ENCODE peak calls at places on chromosomes 7 and 10, in seven cellular contexts. C, J, B, N, Q, X and H are unnamed samples.

GRCh38 chr7:24637021-24637420 is 63.8 kb downstream of the PALS2 start:
- DNase-seq in C (no peak), J (no peak), B (no peak), N (no peak), Q (no peak), X (no peak), H (no peak)

GRCh38 chr7:50584793-50585399 is 19.7 kb upstream of the DDC start:
- DNase-seq in C (no peak), J (no peak), B (no peak), N (peak; percentile 47), Q (no peak), X (no peak), H (no peak)

GRCh38 chr10:73182568-73182967 is 14.6 kb downstream of the FAM149B1 start:
- DNase-seq in C (no peak), J (no peak), B (no peak), N (no peak), Q (peak; percentile 19), X (no peak), H (no peak)

GRCh38 chr7:64558781-64559180 is 4.1 kb downstream of the ZNF680 start:
- DNase-seq in C (no peak), J (no peak), B (no peak), N (no peak), Q (no peak), X (no peak), H (no peak)

GRCh38 chr10:93445097-93445960 is 36.8 kb downstream of the MYOF start:
- DNase-seq in C (peak; percentile 81), J (peak; percentile 94), B (peak; percentile 89), N (peak; percentile 97), Q (peak; percentile 46), X (peak; percentile 97), H (no peak)

GRCh38 chr7:141333459-141333858 is 217.8 kb upstream of the AGK start:
- DNase-seq in C (no peak), J (no peak), B (no peak), N (no peak), Q (no peak), X (no peak), H (no peak)

GRCh38 chr10:49741108-49741995 is 20.8 kb downstream of the OGDHL start:
- DNase-seq in C (no peak), J (no peak), B (no peak), N (no peak), Q (no peak), X (no peak), H (no peak)

GRCh38 chr10:93386496-93387369 is 95.4 kb downstream of the MYOF start:
- DNase-seq in C (peak; percentile 19), J (no peak), B (no peak), N (no peak), Q (no peak), X (no peak), H (no peak)

GRCh38 chr7:41476117-41476803 is 226.6 kb downstream of the INHBA start:
- DNase-seq in C (no peak), J (no peak), B (no peak), N (no peak), Q (no peak), X (no peak), H (no peak)

GRCh38 chr10:3008518-3009195 is 58.7 kb upstream of the PFKP start:
- DNase-seq in C (no peak), J (no peak), B (no peak), N (no peak), Q (no peak), X (no peak), H (no peak)

GRCh38 chr7:155368894-155369600 is 71.4 kb downstream of the INSIG1 start:
- DNase-seq in C (no peak), J (no peak), B (no peak), N (no peak), Q (no peak), X (no peak), H (no peak)

GRCh38 chr7:127874951-127875608 is 156.2 kb downstream of the LRRC4 start:
- DNase-seq in C (no peak), J (no peak), B (no peak), N (no peak), Q (no peak), X (no peak), H (no peak)

GRCh38 chr7:108247646-108248045 is 117.5 kb upstream of the LAMB4 start:
- DNase-seq in C (no peak), J (no peak), B (no peak), N (no peak), Q (no peak), X (no peak), H (no peak)

GRCh38 chr10:125722811-125723210 is 3.3 kb downstream of the EDRF1 start:
- DNase-seq in C (no peak), J (no peak), B (no peak), N (no peak), Q (no peak), X (no peak), H (no peak)

GRCh38 chr10:71888623-71889387 is 37.8 kb upstream of the PSAP start:
- DNase-seq in C (peak; percentile 81), J (peak; percentile 69), B (peak; percentile 78), N (peak; percentile 83), Q (peak; percentile 79), X (peak; percentile 90), H (no peak)

GRCh38 chr7:104230606-104231005 is 22.8 kb upstream of the ORC5 start:
- DNase-seq in C (no peak), J (no peak), B (no peak), N (no peak), Q (peak; percentile 31), X (no peak), H (no peak)

GRCh38 chr7:134905375-134905774 is 80.9 kb upstream of the AGBL3 start:
- DNase-seq in C (peak; percentile 31), J (peak; percentile 51), B (peak; percentile 39), N (peak; percentile 34), Q (peak; percentile 77), X (peak; percentile 88), H (no peak)

DNA sequence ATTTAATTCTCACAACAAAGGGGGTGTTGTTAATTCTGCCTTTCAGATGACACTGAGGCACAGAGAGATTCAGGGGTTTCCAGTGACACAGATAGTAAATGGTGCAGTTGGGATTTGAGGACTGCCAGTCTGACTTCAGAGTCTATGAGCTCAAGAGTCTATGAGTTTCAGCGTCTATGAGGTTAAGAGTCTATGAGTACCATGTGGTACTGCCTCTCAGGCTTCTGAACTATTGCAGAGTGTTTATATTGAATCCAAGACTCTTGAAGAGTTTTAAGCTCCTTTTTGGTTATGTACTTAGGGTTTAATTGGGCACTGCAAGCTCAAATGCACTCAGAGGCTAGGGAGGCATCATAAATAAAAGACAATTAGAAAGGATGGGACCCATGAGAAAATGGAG is 123.8 kb upstream of the FAM171A1 start:
- DNase-seq in C (no peak), J (no peak), B (no peak), N (no peak), Q (no peak), X (no peak), H (no peak)
- H3K9me3 ChIP-seq in C (peaks cover 9% of the 10 kb centered on the region), J (no peaks in the 10 kb centered on the region), B (no peaks in the 10 kb centered on the region), N (no peaks in the 10 kb centered on the region), Q (no peaks in the 10 kb centered on the region), X (no peaks in the 10 kb centered on the region), H (no peaks in the 10 kb centered on the region)

DNA sequence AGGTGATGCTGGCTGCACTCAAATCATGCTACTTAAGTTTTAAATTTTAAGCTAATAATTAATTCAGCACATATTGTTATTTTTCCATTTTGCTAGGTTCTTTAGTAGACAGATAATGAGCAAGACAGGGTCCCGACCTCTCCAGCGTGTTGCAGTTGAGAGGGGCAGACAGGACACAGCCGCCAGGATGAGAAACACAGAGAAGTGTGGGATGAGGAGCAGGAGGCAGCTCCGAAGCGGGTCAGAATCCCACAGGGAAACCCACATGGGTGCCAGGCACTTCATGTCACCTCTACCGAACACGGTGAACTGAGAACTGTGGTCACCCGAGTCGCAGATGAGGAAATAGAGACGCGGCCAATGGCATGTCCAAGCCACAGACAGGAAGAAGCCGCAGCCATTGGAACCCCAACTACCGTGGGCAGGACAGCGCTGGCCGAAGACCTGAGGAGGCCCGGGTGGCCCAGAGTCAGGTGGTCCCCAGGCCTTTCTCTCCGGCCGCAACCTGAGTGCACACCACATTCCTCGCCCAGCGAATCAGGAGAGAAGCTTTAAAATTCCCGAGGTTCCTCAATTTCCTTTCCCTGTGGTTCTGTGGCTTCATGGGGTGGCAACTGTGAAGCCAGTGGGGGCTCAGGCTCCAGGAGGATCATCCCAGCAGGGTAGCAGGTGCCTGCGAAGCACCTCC is 213.0 kb downstream of the DNAJB6 start:
- DNase-seq in C (no peak), J (peak; percentile 2), B (no peak), N (no peak), Q (no peak), X (peak; percentile 35), H (no peak)
- H3K9me3 ChIP-seq in C (no peaks in the 10 kb centered on the region), J (no peaks in the 10 kb centered on the region), B (no peaks in the 10 kb centered on the region), N (no peaks in the 10 kb centered on the region), Q (no peaks in the 10 kb centered on the region), X (no peaks in the 10 kb centered on the region), H (no peaks in the 10 kb centered on the region)

GRCh38 chr10:131690805-131691239 is 210.0 kb upstream of the PPP2R2D start:
- DNase-seq in C (no peak), J (no peak), B (no peak), N (no peak), Q (no peak), X (no peak), H (no peak)

GRCh38 chr10:131692686-131693334 is 208.0 kb upstream of the PPP2R2D start:
- DNase-seq in C (no peak), J (no peak), B (no peak), N (no peak), Q (no peak), X (peak; percentile 28), H (no peak)

GRCh38 chr10:131691481-131692090 is 209.2 kb upstream of the PPP2R2D start:
- DNase-seq in C (no peak), J (no peak), B (no peak), N (no peak), Q (no peak), X (peak; percentile 25), H (no peak)

GRCh38 chr10:131693766-131694165 is 207.0 kb upstream of the PPP2R2D start:
- DNase-seq in C (no peak), J (no peak), B (no peak), N (no peak), Q (no peak), X (no peak), H (no peak)

DNA sequence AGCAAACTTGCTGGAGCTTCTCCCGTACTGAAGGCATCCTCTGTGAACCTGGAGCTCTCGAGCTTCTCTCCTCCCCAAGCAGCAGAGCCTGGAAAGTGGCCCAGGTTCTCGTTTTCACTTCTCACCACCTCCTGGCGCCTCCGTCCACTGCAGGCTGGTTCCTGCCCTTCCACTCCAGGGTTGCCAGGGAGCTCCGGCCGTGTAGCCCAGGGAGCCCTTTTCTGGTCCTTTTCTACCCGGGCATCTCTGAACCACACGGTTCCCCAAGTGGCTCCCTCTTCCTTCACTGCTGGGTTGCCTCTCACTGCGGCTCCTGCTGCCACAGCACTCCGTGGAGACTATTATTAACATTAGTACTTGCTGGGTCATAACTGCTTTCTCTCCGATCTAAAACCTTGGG is 208.6 kb upstream of the PPP2R2D start:
- DNase-seq in C (no peak), J (no peak), B (no peak), N (no peak), Q (no peak), X (peak; percentile 37), H (no peak)
- H3K9me3 ChIP-seq in C (no peaks in the 10 kb centered on the region), J (no peaks in the 10 kb centered on the region), B (no peaks in the 10 kb centered on the region), N (no peaks in the 10 kb centered on the region), Q (no peaks in the 10 kb centered on the region), X (no peaks in the 10 kb centered on the region), H (no peaks in the 10 kb centered on the region)

DNA sequence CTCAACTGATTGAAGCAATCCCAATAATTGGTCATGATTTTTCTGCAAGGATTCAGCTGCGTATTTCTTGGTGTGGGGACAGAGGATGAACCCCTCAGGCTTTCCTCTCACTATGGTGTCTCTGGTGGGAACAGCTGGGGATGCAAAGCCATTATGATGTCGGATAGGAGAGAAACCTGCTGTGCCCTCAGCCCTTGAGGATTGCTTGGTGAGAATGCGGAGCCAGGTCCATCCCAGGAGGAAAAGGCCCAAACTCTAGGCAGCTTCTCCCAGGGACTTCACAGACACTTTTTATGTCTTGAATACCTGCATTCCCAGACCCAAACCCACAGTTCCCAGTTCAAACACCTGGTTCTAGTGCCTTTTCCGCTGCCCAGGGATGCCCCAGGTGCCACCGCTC is 302.0 kb downstream of the WDR37 start:
- DNase-seq in C (no peak), J (no peak), B (no peak), N (no peak), Q (no peak), X (no peak), H (no peak)
- H3K9me3 ChIP-seq in C (no peaks in the 10 kb centered on the region), J (no peaks in the 10 kb centered on the region), B (no peaks in the 10 kb centered on the region), N (no peaks in the 10 kb centered on the region), Q (no peaks in the 10 kb centered on the region), X (no peaks in the 10 kb centered on the region), H (no peaks in the 10 kb centered on the region)